ENCODE peak calls at places on chromosomes 4 and X, in seven cellular contexts. Z, I, S, B, Q, V and O are unnamed samples.

GRCh38 chr4:186932631-186933150 is 209.0 kb upstream of the FAT1 start:
- DNase-seq in Z (no peak), I (no peak), S (no peak), B (no peak), Q (no peak), V (no peak), O (no peak)

GRCh38 chrX:7926501-7926900 is 712 bp downstream of the PNPLA4 start:
- DNase-seq in Z (no peak), I (no peak), S (no peak), B (no peak), Q (no peak), V (no peak), O (no peak)

GRCh38 chrX:41332408-41332987 is 1.5 kb upstream of the DDX3X start:
- DNase-seq in Z (no peak), I (no peak), S (no peak), B (no peak), Q (no peak), V (no peak), O (no peak)

GRCh38 chr4:69092190-69092589 is 4.1 kb upstream of the UGT2B7 start:
- DNase-seq in Z (no peak), I (no peak), S (no peak), B (no peak), Q (no peak), V (no peak), O (no peak)

GRCh38 chr4:76803522-76803921 is 94.4 kb downstream of the SOWAHB start:
- DNase-seq in Z (no peak), I (no peak), S (peak), B (no peak), Q (no peak), V (no peak), O (no peak)

GRCh38 chrX:253451-254297 is 27.5 kb upstream of the PLCXD1 start:
- DNase-seq in Z (no peak), I (peak), S (no peak), B (no peak), Q (no peak), V (no peak), O (no peak)

GRCh38 chrX:149487292-149487691 is 17.8 kb downstream of the IDS start:
- DNase-seq in Z (no peak), I (no peak), S (no peak), B (no peak), Q (no peak), V (no peak), O (no peak)

GRCh38 chr4:94036964-94037363 is 170.7 kb upstream of the SMARCAD1 start:
- DNase-seq in Z (no peak), I (no peak), S (no peak), B (no peak), Q (no peak), V (no peak), O (no peak)

GRCh38 chr4:174136013-174136412 is 147.5 kb downstream of the FBXO8 start:
- DNase-seq in Z (peak), I (no peak), S (no peak), B (no peak), Q (no peak), V (no peak), O (no peak)

GRCh38 chrX:27633328-27633727 is 43.2 kb downstream of the DCAF8L2 start:
- DNase-seq in Z (no peak), I (no peak), S (no peak), B (no peak), Q (no peak), V (no peak), O (no peak)

GRCh38 chr4:137529432-137529831 is 2.9 kb downstream of the PCDH18 start:
- DNase-seq in Z (no peak), I (no peak), S (no peak), B (no peak), Q (no peak), V (no peak), O (no peak)

GRCh38 chrX:77446029-77446585 is 1.1 kb upstream of the FGF16 start:
- DNase-seq in Z (no peak), I (peak), S (no peak), B (no peak), Q (no peak), V (no peak), O (no peak)

GRCh38 chrX:43176686-43177085 is 398.7 kb upstream of the PPP1R2C start:
- DNase-seq in Z (no peak), I (no peak), S (no peak), B (no peak), Q (no peak), V (no peak), O (no peak)

GRCh38 chrX:120456973-120457372 is 12.1 kb downstream of the LAMP2 start:
- DNase-seq in Z (no peak), I (no peak), S (no peak), B (no peak), Q (no peak), V (no peak), O (no peak)

GRCh38 chr4:162981823-162982222 is 184.9 kb downstream of the NAF1 start:
- DNase-seq in Z (no peak), I (no peak), S (no peak), B (no peak), Q (no peak), V (no peak), O (no peak)

GRCh38 chr4:770022-770421 is 55.9 kb downstream of the CPLX1 start:
- DNase-seq in Z (no peak), I (peak), S (no peak), B (no peak), Q (no peak), V (no peak), O (no peak)

GRCh38 chr4:12852338-12853307 is 631.5 kb downstream of the RAB28 start:
- DNase-seq in Z (peak), I (no peak), S (peak), B (no peak), Q (no peak), V (no peak), O (no peak)

GRCh38 chrX:53048169-53049126 is at the start of gene GPR173:
- DNase-seq in Z (peak), I (peak), S (no peak), B (no peak), Q (no peak), V (no peak), O (peak)

GRCh38 chr4:186885289-186885688 is 161.6 kb upstream of the FAT1 start:
- DNase-seq in Z (no peak), I (no peak), S (no peak), B (no peak), Q (no peak), V (no peak), O (no peak)

GRCh38 chrX:19334945-19335626 is 8.6 kb upstream of the PDHA1 start:
- DNase-seq in Z (peak), I (no peak), S (no peak), B (no peak), Q (no peak), V (no peak), O (no peak)

GRCh38 chr4:1939664-1940509 is 68.7 kb downstream of the NSD2 start:
- DNase-seq in Z (no peak), I (no peak), S (peak), B (no peak), Q (no peak), V (no peak), O (no peak)

GRCh38 chrX:701673-702072 is 71.1 kb downstream of the SHOX start:
- DNase-seq in Z (no peak), I (no peak), S (no peak), B (no peak), Q (no peak), V (no peak), O (no peak)

GRCh38 chr4:3037957-3038451 is 36.3 kb downstream of the HTT-AS start:
- DNase-seq in Z (no peak), I (no peak), S (no peak), B (no peak), Q (no peak), V (no peak), O (no peak)

GRCh38 chrX:124085063-124085462 is 123.6 kb downstream of the STAG2 start:
- DNase-seq in Z (no peak), I (no peak), S (no peak), B (no peak), Q (no peak), V (no peak), O (no peak)